ENCODE peak calls at places on chromosome 9, in seven cellular contexts. K, U, Z, P, S, J and W are unnamed samples.

GRCh38 chr9:98295824-98296223 is 40.4 kb upstream of the TBC1D2 start:
- DNase-seq in K (no peak), U (no peak), Z (no peak), P (no peak), S (no peak), J (no peak), W (no peak)

GRCh38 chr9:74803366-74804017 is 84.2 kb downstream of the TRPM6 start:
- DNase-seq in K (no peak), U (no peak), Z (no peak), P (peak), S (no peak), J (peak), W (no peak)

GRCh38 chr9:99105152-99106043 is 485 bp downstream of the TGFBR1 start:
- DNase-seq in K (peak), U (peak), Z (no peak), P (peak), S (peak), J (peak), W (no peak)

GRCh38 chr9:6681147-6681956 is 35.8 kb upstream of the GLDC start:
- DNase-seq in K (peak), U (peak), Z (peak), P (peak), S (peak), J (peak), W (peak)

GRCh38 chr9:137545123-137545522 is 5.1 kb downstream of the PNPLA7 start:
- DNase-seq in K (no peak), U (no peak), Z (no peak), P (peak), S (no peak), J (no peak), W (no peak)

GRCh38 chr9:125460883-125461475 is 199.4 kb downstream of the GAPVD1 start:
- DNase-seq in K (no peak), U (no peak), Z (no peak), P (no peak), S (no peak), J (peak), W (no peak)

GRCh38 chr9:101477736-101478135 is 42.2 kb upstream of the ALDOB start:
- DNase-seq in K (no peak), U (no peak), Z (no peak), P (no peak), S (no peak), J (no peak), W (no peak)

GRCh38 chr9:97510797-97511761 is 9.6 kb downstream of the TMOD1 start:
- DNase-seq in K (no peak), U (no peak), Z (no peak), P (no peak), S (no peak), J (peak), W (no peak)

GRCh38 chr9:105713939-105714331 is 19.6 kb downstream of the TMEM38B start:
- DNase-seq in K (no peak), U (no peak), Z (no peak), P (no peak), S (no peak), J (no peak), W (no peak)

GRCh38 chr9:137456864-137457405 is 2.2 kb downstream of the NSMF start:
- DNase-seq in K (no peak), U (no peak), Z (no peak), P (no peak), S (no peak), J (no peak), W (no peak)

GRCh38 chr9:95666785-95667155 is 150.0 kb upstream of the PTCH1 start:
- DNase-seq in K (no peak), U (no peak), Z (no peak), P (no peak), S (no peak), J (no peak), W (no peak)

GRCh38 chr9:36007309-36007708 is 29.4 kb upstream of the RECK start:
- DNase-seq in K (no peak), U (no peak), Z (no peak), P (no peak), S (no peak), J (no peak), W (no peak)

GRCh38 chr9:3708751-3709150 is 182.9 kb upstream of the RFX3 start:
- DNase-seq in K (no peak), U (no peak), Z (no peak), P (no peak), S (peak), J (peak), W (no peak)

GRCh38 chr9:121529237-121529987 is 29.8 kb upstream of the GGTA1 start:
- DNase-seq in K (no peak), U (peak), Z (no peak), P (peak), S (peak), J (peak), W (peak)